ENCODE peak calls at places on chromosomes 2 and 18, in five cellular contexts. B, P, N, J and D are unnamed samples.

GRCh38 chr18:50790956-50791355 is 28.9 kb downstream of the MRO start:
- DNase-seq in B (no peak), P (no peak), N (no peak), J (no peak), D (no peak)

GRCh38 chr2:133561045-133561852 is 7.0 kb downstream of the NCKAP5 start:
- DNase-seq in B (peak), P (no peak), N (no peak), J (peak), D (no peak)

GRCh38 chr2:233037078-233037477 is 4.6 kb downstream of the NEU2 start:
- DNase-seq in B (no peak), P (no peak), N (no peak), J (peak), D (no peak)

GRCh38 chr2:209933499-209934458 is 68.7 kb upstream of the RPE start:
- DNase-seq in B (peak), P (no peak), N (no peak), J (peak), D (no peak)

GRCh38 chr2:154306261-154306970 is 392.1 kb upstream of the KCNJ3 start:
- DNase-seq in B (no peak), P (no peak), N (no peak), J (no peak), D (no peak)

GRCh38 chr2:218990612-218991011 is 2.6 kb downstream of the CRYBA2 start:
- DNase-seq in B (no peak), P (peak), N (no peak), J (no peak), D (no peak)

GRCh38 chr2:47271054-47272000 is 116.2 kb upstream of the STPG4 start:
- DNase-seq in B (no peak), P (no peak), N (no peak), J (no peak), D (no peak)

GRCh38 chr2:105378276-105378840 is 20.5 kb downstream of the FHL2 start:
- DNase-seq in B (no peak), P (no peak), N (no peak), J (no peak), D (no peak)

GRCh38 chr18:77607087-77607486 is 357.4 kb downstream of the GALR1 start:
- DNase-seq in B (no peak), P (no peak), N (no peak), J (no peak), D (no peak)

GRCh38 chr2:19299522-19299921 is 58.9 kb downstream of the OSR1 start:
- DNase-seq in B (no peak), P (no peak), N (no peak), J (no peak), D (no peak)

GRCh38 chr18:28177828-28178635 is 1.1 kb upstream of the CDH2 start:
- DNase-seq in B (peak), P (peak), N (peak), J (peak), D (no peak)

GRCh38 chr2:226247289-226248275 is 552.0 kb downstream of the IRS1 start:
- DNase-seq in B (no peak), P (no peak), N (no peak), J (peak), D (no peak)

GRCh38 chr2:2550856-2551255 is 219.8 kb upstream of the MYT1L start:
- DNase-seq in B (no peak), P (no peak), N (no peak), J (no peak), D (no peak)

GRCh38 chr2:23478087-23478932 is 93.3 kb downstream of the KLHL29 start:
- DNase-seq in B (no peak), P (no peak), N (no peak), J (no peak), D (no peak)

GRCh38 chr18:70195852-70196434 is 9.5 kb downstream of the RTTN start:
- DNase-seq in B (peak), P (no peak), N (no peak), J (peak), D (peak)

GRCh38 chr2:170928036-170928823 is 823 bp upstream of the GORASP2 start:
- DNase-seq in B (no peak), P (no peak), N (no peak), J (peak), D (no peak)

GRCh38 chr2:60641866-60642788 is 88.7 kb upstream of the BCL11A start:
- DNase-seq in B (peak), P (no peak), N (no peak), J (peak), D (no peak)

GRCh38 chr2:118843492-118844132 is 3.8 kb downstream of the EN1 start:
- DNase-seq in B (no peak), P (no peak), N (no peak), J (no peak), D (no peak)

GRCh38 chr2:28068098-28068497 is 177.6 kb downstream of the BABAM2 start:
- DNase-seq in B (no peak), P (no peak), N (no peak), J (no peak), D (no peak)

GRCh38 chr18:23810396-23810795 is 121.1 kb downstream of the LAMA3 start:
- DNase-seq in B (no peak), P (no peak), N (no peak), J (no peak), D (no peak)

GRCh38 chr2:77296791-77297190 is 225.4 kb downstream of the LRRTM4 start:
- DNase-seq in B (no peak), P (no peak), N (no peak), J (no peak), D (no peak)

GRCh38 chr2:150296795-150297546 is 190.5 kb downstream of the RND3 start:
- DNase-seq in B (peak), P (no peak), N (no peak), J (peak), D (no peak)

GRCh38 chr2:239397856-239398470 is 2.9 kb downstream of the HDAC4 start:
- DNase-seq in B (no peak), P (no peak), N (no peak), J (no peak), D (no peak)

GRCh38 chr2:55839182-55839819 is 84.3 kb downstream of the EFEMP1 start:
- DNase-seq in B (no peak), P (no peak), N (no peak), J (no peak), D (no peak)

GRCh38 chr2:213162515-213163118 is 11.2 kb upstream of the IKZF2 start:
- DNase-seq in B (no peak), P (no peak), N (no peak), J (peak), D (no peak)

GRCh38 chr2:213171147-213171546 is 19.7 kb upstream of the IKZF2 start:
- DNase-seq in B (no peak), P (no peak), N (no peak), J (no peak), D (no peak)

GRCh38 chr2:213166109-213166508 is 14.7 kb upstream of the IKZF2 start:
- DNase-seq in B (no peak), P (no peak), N (no peak), J (no peak), D (no peak)

GRCh38 chr2:213164263-213164662 is 12.9 kb upstream of the IKZF2 start:
- DNase-seq in B (no peak), P (no peak), N (no peak), J (no peak), D (no peak)

GRCh38 chr2:213167559-213167958 is 16.1 kb upstream of the IKZF2 start:
- DNase-seq in B (no peak), P (no peak), N (no peak), J (peak), D (no peak)
- H3K4me3 ChIP-seq in B (no peak), P (no peak), N (no peak), J (no peak), D (no peak)

DNA sequence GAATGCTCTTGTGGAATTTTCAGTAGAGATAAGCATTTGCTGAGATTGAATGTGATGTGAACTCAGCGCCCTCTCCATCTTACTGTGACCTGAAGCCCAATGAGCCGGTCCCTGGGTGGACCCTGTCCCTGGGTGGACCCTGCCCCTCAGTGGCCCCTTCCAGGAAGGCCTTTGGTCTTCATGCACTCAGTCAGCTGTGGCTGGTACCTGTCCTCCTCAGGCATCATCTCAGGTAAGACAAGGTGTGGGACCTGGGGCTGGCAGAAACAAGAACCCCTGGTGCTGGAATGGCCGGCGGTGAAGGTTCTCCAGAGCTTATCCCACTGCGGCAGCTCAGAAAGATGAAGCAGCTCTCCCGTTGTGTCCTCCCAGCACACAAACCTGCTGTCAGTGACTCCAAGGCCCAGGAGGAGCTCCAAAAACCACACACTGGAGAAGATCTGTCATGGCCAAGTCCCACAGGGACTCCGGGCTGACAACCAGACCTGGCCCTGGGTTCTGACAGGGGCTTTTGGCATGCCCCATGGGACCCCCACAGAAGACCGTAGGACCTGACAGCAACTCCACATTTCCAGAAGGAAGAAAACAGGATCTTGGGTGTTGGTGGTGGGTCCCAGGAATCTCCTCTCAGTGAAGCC is 275.7 kb upstream of the HS6ST1 start:
- DNase-seq in B (no peak), P (no peak), N (no peak), J (no peak), D (no peak)
- H3K4me3 ChIP-seq in B (no peak), P (no peak), N (no peak), J (no peak), D (no peak)

DNA sequence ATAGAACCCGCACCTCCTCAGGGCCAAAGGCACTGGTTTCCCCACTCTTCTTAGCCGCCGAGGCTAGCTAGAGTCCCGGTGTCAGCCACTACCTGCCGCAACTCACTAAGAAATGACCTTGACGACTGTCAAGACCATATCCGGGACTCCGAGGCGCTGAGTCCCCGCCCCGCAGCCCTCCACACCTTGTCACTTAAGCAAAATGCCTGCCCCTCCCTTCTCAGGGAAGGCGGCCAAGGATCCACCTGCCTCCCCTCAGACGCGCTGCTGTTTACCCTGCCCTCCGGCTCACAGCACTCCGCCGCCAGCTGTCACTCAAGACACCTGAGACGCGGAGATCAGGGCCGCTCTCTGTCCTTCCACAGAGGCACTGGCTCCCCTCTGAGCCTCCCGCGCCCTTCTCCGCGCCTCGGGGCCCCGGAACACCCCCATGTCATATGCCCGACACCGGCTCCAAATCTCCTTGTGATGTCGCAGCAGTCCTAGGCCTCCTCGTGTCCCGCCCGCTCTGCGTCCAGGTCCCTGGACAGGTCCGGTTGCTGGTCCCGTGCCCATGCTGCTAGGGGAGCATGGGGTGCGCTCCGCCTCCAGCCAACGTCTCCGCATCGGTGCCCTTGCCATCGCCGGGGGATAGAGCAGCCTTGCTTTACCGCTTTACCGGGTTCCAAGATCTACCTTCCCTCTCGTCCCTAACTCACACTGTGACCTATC is 32.5 kb upstream of the REG3G start:
- DNase-seq in B (no peak), P (no peak), N (no peak), J (no peak), D (no peak)
- H3K4me3 ChIP-seq in B (no peak), P (no peak), N (peak), J (no peak), D (no peak)

DNA sequence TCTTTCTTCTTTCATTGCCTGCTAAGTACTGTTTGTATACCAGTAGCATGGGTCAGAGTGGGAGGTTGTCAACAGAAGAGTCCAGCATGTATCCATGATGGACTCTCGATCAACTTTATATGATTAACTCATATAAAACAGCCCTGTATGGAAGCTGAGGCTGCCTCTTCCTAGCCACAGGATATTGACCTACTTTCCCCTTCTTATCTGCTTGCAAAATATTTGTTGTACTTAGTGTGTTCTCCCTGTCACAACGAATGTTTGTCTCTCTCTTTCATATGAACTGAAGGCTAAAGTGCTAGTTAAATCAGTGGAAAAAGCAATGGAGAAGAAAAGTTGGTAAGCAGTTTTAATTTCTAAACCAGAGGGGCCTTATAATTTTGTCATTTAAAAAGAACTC is 17.8 kb downstream of the MYO1B start:
- DNase-seq in B (no peak), P (no peak), N (no peak), J (no peak), D (no peak)
- H3K4me3 ChIP-seq in B (no peak), P (no peak), N (no peak), J (no peak), D (no peak)

GRCh38 chr18:47815486-47816270 is 114.8 kb downstream of the SMAD2 start:
- DNase-seq in B (no peak), P (no peak), N (no peak), J (no peak), D (no peak)

DNA sequence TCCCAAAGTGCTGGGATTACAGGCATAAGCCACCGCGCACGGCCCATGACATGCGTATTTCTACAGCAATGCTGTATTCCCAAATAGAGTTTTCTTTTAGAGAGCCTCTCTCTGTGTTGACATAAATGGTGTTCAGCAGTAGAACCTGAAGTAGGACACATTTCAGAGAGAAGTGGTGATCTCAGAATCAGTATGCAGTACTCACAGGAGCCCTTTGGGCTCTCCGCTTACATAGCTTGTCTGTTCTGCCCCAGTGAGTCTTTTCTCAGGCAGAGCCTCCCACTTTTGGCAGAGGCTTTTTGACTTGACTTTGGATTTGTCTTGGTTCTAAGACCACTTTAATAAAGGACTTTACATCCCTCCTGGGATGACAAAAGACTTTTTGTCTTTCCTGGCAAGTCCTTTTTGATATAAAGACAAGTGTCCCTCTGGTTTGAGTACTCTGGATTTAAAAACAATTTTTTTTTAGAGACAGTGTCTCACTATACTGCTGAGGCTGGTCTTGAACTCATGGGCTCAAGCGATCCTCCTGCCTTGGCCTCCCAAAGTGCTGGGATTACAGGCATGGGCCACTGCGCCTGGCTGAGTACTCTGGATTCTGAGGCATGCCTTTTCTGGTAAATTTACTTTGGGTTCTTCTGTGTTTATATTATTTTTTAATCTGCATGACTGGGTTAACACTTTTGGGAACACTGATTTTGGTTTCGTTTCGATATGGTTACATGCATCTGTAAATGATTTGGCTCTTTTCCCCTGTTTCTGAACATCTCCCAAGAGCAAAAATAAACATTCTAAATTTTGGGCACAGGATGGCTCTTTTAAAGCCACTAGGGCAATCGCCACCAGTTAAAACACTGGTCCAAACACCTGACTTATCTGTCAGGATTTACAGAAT is 113.2 kb downstream of the SMAD2 start:
- DNase-seq in B (no peak), P (no peak), N (no peak), J (peak), D (no peak)
- H3K4me3 ChIP-seq in B (no peak), P (peak), N (no peak), J (no peak), D (no peak)

GRCh38 chr2:176491172-176491904 is 222.1 kb downstream of the MTX2 start:
- DNase-seq in B (peak), P (no peak), N (no peak), J (peak), D (peak)
- H3K4me3 ChIP-seq in B (no peak), P (no peak), N (no peak), J (no peak), D (no peak)

DNA sequence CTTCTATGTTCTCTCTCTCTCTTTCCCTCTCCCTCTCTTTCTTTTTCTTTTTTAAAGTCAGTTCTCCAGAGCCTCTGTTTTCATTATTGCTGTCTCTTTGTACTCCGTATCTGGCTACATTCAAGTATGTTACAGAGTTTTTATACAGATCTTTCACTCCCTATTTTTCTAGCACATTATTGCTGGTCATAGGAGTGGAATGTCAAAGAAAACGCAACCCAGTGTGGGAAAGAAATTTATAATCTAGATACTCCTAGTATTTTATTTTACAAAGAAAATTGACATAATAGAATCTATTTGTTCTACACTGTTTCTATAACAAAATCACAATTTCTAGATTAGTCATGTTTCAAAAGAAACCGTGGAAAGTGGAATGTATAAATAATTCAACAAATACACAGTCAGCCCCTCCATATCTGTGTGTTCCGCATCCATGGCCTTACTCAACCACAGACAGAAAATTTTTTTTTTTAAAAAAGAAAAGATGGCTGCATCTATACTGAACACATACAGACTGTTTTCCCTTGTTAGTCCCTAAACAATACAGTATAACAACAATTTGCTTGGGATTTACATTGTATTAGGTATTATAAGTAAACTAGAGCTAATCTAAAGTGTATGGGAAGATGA is 11.3 kb upstream of the NEMP2 start:
- DNase-seq in B (peak), P (no peak), N (no peak), J (no peak), D (no peak)
- H3K4me3 ChIP-seq in B (peak), P (no peak), N (no peak), J (no peak), D (no peak)

DNA sequence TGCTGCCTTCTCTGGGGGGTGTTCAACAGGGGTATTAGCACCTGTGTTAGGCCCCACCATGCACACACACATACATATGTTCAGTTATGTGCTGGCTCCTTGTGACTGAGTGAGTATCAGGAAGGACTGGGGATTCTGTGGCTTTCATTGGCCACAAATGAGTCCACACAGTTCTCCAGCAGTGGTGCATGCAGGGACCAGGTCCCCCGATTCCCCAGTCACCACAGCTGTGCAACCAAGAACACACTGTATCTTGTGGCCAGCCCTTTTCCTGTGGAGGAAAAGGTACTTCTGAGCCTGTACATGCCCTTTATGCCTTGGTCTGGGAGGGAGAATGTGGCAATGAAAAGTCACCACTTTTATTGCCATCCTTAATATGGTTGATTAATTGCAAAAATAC is 74.9 kb upstream of the KLF7 start:
- DNase-seq in B (no peak), P (no peak), N (no peak), J (peak), D (no peak)
- H3K4me3 ChIP-seq in B (peak), P (no peak), N (no peak), J (peak), D (no peak)

GRCh38 chr2:42317945-42318344 is 43.1 kb downstream of the COX7A2L start:
- DNase-seq in B (no peak), P (no peak), N (no peak), J (no peak), D (no peak)
- H3K4me3 ChIP-seq in B (no peak), P (no peak), N (no peak), J (no peak), D (no peak)

GRCh38 chr18:43863180-43863579 is 585.9 kb upstream of the SYT4 start:
- DNase-seq in B (no peak), P (no peak), N (no peak), J (peak), D (no peak)
- H3K4me3 ChIP-seq in B (no peak), P (no peak), N (no peak), J (no peak), D (no peak)